ENCODE peak calls at places on chromosomes 16 and 17, in nine cellular contexts. L is SHP77, C is vagina, P is B cell, U is HS-5, K is DMS79 treated with DMSO at 0.1 percent for 48 hours, J is non-pigmented ciliary epithelial cell, Z is NCI-H1694, H is GM10248. G is an unnamed sample.

GRCh38 chr16:78704421-78704820 is 605.0 kb downstream of the WWOX start:
- DNase-seq in L (no peak), C (no peak), P (no peak), U (no peak), K (no peak), J (no peak), Z (no peak), H (no peak), G (no peak)

GRCh38 chr16:53282975-53283946 is 151.0 kb upstream of the RBL2 start:
- DNase-seq in L (peak; percentile 35), C (no peak), P (no peak), U (peak; percentile 23), K (no peak), J (no peak), Z (peak; percentile 16), H (no peak), G (no peak)

GRCh38 chr17:79834575-79835469 is 4.4 kb downstream of the CBX4 start:
- DNase-seq in L (no peak), C (no peak), P (no peak), U (no peak), K (no peak), J (no peak), Z (peak; percentile 29), H (no peak), G (no peak)

GRCh38 chr17:14299261-14300093 is 1.4 kb upstream of the HS3ST3B1 start:
- DNase-seq in L (no peak), C (peak; percentile 87), P (no peak), U (no peak), K (no peak), J (no peak), Z (no peak), H (no peak), G (no peak)

GRCh38 chr17:80938556-80938955 is 53.1 kb upstream of the CHMP6 start:
- DNase-seq in L (no peak), C (no peak), P (no peak), U (no peak), K (no peak), J (no peak), Z (no peak), H (no peak), G (no peak)

GRCh38 chr16:525520-526180 is 1.9 kb upstream of the CAPN15 start:
- DNase-seq in L (no peak), C (no peak), P (no peak), U (peak; percentile 77), K (peak; percentile 3), J (peak; percentile 60), Z (no peak), H (peak; percentile 67), G (peak; percentile 57)

GRCh38 chr17:32958418-32958817 is 30.5 kb downstream of the TMEM98 start:
- DNase-seq in L (no peak), C (no peak), P (no peak), U (peak; percentile 8), K (peak; percentile 44), J (no peak), Z (peak; percentile 55), H (no peak), G (peak; percentile 31)

GRCh38 chr16:68792465-68793324 is 50.6 kb upstream of the TANGO6 start:
- DNase-seq in L (no peak), C (no peak), P (no peak), U (no peak), K (peak; percentile 3), J (peak; percentile 42), Z (no peak), H (no peak), G (peak; percentile 17)

GRCh38 chr16:88009566-88010342 is 58.5 kb downstream of the BANP start:
- DNase-seq in L (no peak), C (no peak), P (no peak), U (no peak), K (no peak), J (no peak), Z (no peak), H (no peak), G (no peak)

GRCh38 chr16:74922150-74923138 is 62.5 kb downstream of the WDR59 start:
- DNase-seq in L (no peak), C (no peak), P (no peak), U (no peak), K (no peak), J (no peak), Z (no peak), H (no peak), G (no peak)

GRCh38 chr17:68248886-68249872 is 1.3 kb downstream of the AMZ2 start:
- DNase-seq in L (no peak), C (no peak), P (no peak), U (no peak), K (peak; percentile 9), J (no peak), Z (no peak), H (no peak), G (no peak)

GRCh38 chr17:33127706-33128105 is 136.1 kb downstream of the SPACA3 start:
- DNase-seq in L (no peak), C (no peak), P (no peak), U (no peak), K (no peak), J (no peak), Z (no peak), H (no peak), G (no peak)

GRCh38 chr16:57497121-57497520 is 10.8 kb upstream of the DOK4 start:
- DNase-seq in L (no peak), C (no peak), P (no peak), U (no peak), K (no peak), J (no peak), Z (no peak), H (no peak), G (no peak)

GRCh38 chr17:79664925-79665738 is 54.3 kb upstream of the RBFOX3 start:
- DNase-seq in L (no peak), C (peak; percentile 52), P (no peak), U (no peak), K (peak; percentile 38), J (no peak), Z (peak; percentile 85), H (no peak), G (no peak)

GRCh38 chr17:60586288-60586974 is 13.6 kb upstream of the PPM1D start:
- DNase-seq in L (peak; percentile 14), C (no peak), P (no peak), U (no peak), K (no peak), J (no peak), Z (no peak), H (no peak), G (no peak)

GRCh38 chr17:74190807-74191206 is 12.7 kb upstream of the RPL38 start:
- DNase-seq in L (no peak), C (no peak), P (no peak), U (no peak), K (no peak), J (no peak), Z (no peak), H (no peak), G (no peak)

GRCh38 chr16:12903325-12904040 is 2.1 kb downstream of the SHISA9 start:
- DNase-seq in L (no peak), C (no peak), P (no peak), U (no peak), K (peak; percentile 7), J (no peak), Z (no peak), H (no peak), G (no peak)

GRCh38 chr16:80619824-80620223 is 79.0 kb downstream of the DYNLRB2 start:
- DNase-seq in L (no peak), C (peak; percentile 93), P (no peak), U (no peak), K (no peak), J (no peak), Z (no peak), H (no peak), G (no peak)

GRCh38 chr17:29862951-29863350 is 67.1 kb downstream of the SSH2 start:
- DNase-seq in L (no peak), C (no peak), P (no peak), U (no peak), K (no peak), J (no peak), Z (no peak), H (no peak), G (no peak)

GRCh38 chr16:88746511-88746910 is 38.5 kb downstream of the PIEZO1 start:
- DNase-seq in L (no peak), C (no peak), P (no peak), U (no peak), K (no peak), J (no peak), Z (no peak), H (no peak), G (no peak)

GRCh38 chr17:31072186-31072585 is 22.6 kb upstream of the NF1 start:
- DNase-seq in L (no peak), C (no peak), P (no peak), U (no peak), K (no peak), J (no peak), Z (no peak), H (no peak), G (peak; percentile 54)

GRCh38 chr17:57948555-57949420 is 6.4 kb downstream of the CUEDC1 start:
- DNase-seq in L (no peak), C (no peak), P (no peak), U (peak; percentile 99), K (no peak), J (peak; percentile 79), Z (no peak), H (no peak), G (peak; percentile 98)

GRCh38 chr17:76500074-76500744 is 1.0 kb downstream of the RHBDF2 start:
- DNase-seq in L (no peak), C (no peak), P (no peak), U (no peak), K (no peak), J (no peak), Z (no peak), H (no peak), G (no peak)

GRCh38 chr16:324451-325334 is 27.8 kb downstream of the AXIN1 start:
- DNase-seq in L (no peak), C (no peak), P (peak; percentile 50), U (no peak), K (no peak), J (no peak), Z (no peak), H (peak; percentile 69), G (no peak)

GRCh38 chr16:12426122-12426521 is 377.6 kb downstream of the CPPED1 start:
- DNase-seq in L (no peak), C (no peak), P (no peak), U (no peak), K (no peak), J (peak; percentile 19), Z (peak; percentile 69), H (no peak), G (no peak)

GRCh38 chr17:59547131-59547915 is 18.1 kb upstream of the DHX40 start:
- DNase-seq in L (no peak), C (no peak), P (no peak), U (no peak), K (no peak), J (no peak), Z (no peak), H (no peak), G (no peak)

GRCh38 chr17:4366312-4367063 is at the start of gene UBE2G1:
- DNase-seq in L (peak; percentile 99), C (no peak), P (peak; percentile 98), U (peak; percentile 72), K (peak; percentile 94), J (peak; percentile 78), Z (peak; percentile 93), H (peak; percentile 97), G (peak; percentile 52)

GRCh38 chr17:47821424-47822379 is at the start of gene OSBPL7:
- DNase-seq in L (peak; percentile 84), C (no peak), P (peak; percentile 81), U (peak; percentile 65), K (peak; percentile 87), J (peak; percentile 44), Z (peak; percentile 67), H (peak; percentile 91), G (peak; percentile 36)